ENCODE peak calls at places on chromosomes 1 and 21, in five cellular contexts. Q, D, P, E and J are unnamed samples.

GRCh38 chr1:43036457-43036827 is 77.8 kb upstream of the SLC2A1 start:
- DNase-seq in Q (no peak), D (no peak), P (no peak), E (no peak), J (no peak)

GRCh38 chr1:95118019-95118499 is 904 bp downstream of the TLCD4 start:
- DNase-seq in Q (no peak), D (no peak), P (no peak), E (peak; percentile 5), J (no peak)

GRCh38 chr21:45460611-45461368 is 55.8 kb downstream of the COL18A1 start:
- DNase-seq in Q (no peak), D (no peak), P (no peak), E (no peak), J (no peak)

GRCh38 chr1:218886472-218886871 is 287.2 kb upstream of the LYPLAL1 start:
- DNase-seq in Q (peak; percentile 75), D (no peak), P (no peak), E (peak; percentile 27), J (no peak)

GRCh38 chr1:240806201-240806745 is 194.3 kb upstream of the GREM2 start:
- DNase-seq in Q (no peak), D (no peak), P (no peak), E (no peak), J (no peak)

GRCh38 chr1:149844096-149844495 is 55.3 kb upstream of the BOLA1 start:
- DNase-seq in Q (no peak), D (no peak), P (no peak), E (peak; percentile 4), J (no peak)

GRCh38 chr1:183870351-183871077 is 65.6 kb downstream of the RGL1 start:
- DNase-seq in Q (peak; percentile 92), D (no peak), P (no peak), E (no peak), J (no peak)

GRCh38 chr1:151406176-151406575 is 6.8 kb downstream of the PSMB4 start:
- DNase-seq in Q (no peak), D (no peak), P (no peak), E (no peak), J (no peak)

GRCh38 chr1:161020573-161021167 is at the start of gene F11R:
- DNase-seq in Q (no peak), D (no peak), P (peak; percentile 60), E (peak; percentile 45), J (no peak)

GRCh38 chr21:44930543-44930981 is 9.3 kb upstream of the SLX9 start:
- DNase-seq in Q (no peak), D (no peak), P (no peak), E (no peak), J (no peak)

GRCh38 chr1:59018860-59019259 is 235.0 kb upstream of the JUN start:
- DNase-seq in Q (no peak), D (no peak), P (no peak), E (no peak), J (no peak)

GRCh38 chr1:228082975-228083870 is 715 bp downstream of the ARF1 start:
- DNase-seq in Q (peak; percentile 87), D (no peak), P (peak; percentile 63), E (peak; percentile 44), J (no peak)

GRCh38 chr1:172344444-172344843 is 76.0 kb upstream of the C1orf105 start:
- DNase-seq in Q (no peak), D (no peak), P (no peak), E (no peak), J (no peak)

GRCh38 chr1:229248821-229249817 is 21.8 kb upstream of the RAB4A start:
- DNase-seq in Q (no peak), D (no peak), P (no peak), E (no peak), J (no peak)

GRCh38 chr1:13462682-13463081 is 51.1 kb downstream of the LRRC38 start:
- DNase-seq in Q (no peak), D (no peak), P (no peak), E (no peak), J (no peak)

DNA sequence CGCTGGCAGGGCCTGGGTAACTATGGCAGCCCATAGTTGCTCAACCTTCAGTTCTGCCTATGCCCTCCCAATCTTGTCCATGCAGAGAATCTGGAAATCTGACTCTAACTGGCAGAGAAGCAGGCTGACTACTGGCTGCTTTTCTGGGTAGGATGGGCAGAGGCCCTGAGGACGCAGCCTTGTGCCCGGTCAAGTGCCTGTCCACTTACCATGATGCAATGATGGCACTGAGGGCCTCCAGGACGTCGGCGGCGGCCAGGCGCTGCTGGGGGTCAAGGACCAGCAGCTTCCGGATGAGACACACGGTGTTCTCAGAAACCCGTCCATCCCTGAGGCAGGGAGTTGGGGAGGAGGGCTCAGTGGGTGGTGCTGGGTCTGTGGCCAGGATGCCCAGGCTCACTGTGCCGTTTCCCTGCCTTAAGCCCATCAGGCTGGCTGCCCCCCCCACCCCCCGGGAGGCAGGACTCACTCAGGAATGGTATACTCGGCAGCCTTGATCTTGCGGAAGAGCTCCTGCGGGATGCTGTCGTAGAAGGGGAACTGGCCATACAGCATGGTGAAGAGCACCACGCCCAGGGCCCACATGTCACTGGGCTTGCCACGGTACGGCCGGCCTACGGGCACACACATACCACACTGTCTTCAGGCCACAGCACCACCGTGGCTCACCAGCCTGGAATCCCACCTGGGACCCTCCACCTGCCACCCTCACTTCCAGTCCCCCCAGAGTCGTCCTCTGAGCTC is 20.4 kb upstream of the EVA1B start:
- DNase-seq in Q (no peak), D (no peak), P (no peak), E (no peak), J (no peak)
- TF ChIP-seq POLR2AphosphoS5 in Q (no peak), D (no peak), P (no peak), E (no peak), J (no peak)

GRCh38 chr1:116915182-116915611 is 5.5 kb downstream of the PTGFRN start:
- DNase-seq in Q (peak; percentile 72), D (no peak), P (peak; percentile 69), E (peak; percentile 22), J (peak; percentile 83)
- TF ChIP-seq POLR2AphosphoS5 in Q (peak; percentile 80), D (no peak), P (no peak), E (peak; percentile 11), J (no peak)

GRCh38 chr1:30611741-30612309 is 111.6 kb downstream of the MATN1 start:
- DNase-seq in Q (no peak), D (no peak), P (no peak), E (no peak), J (peak; percentile 79)

GRCh38 chr1:30612666-30613065 is 110.7 kb downstream of the MATN1 start:
- DNase-seq in Q (no peak), D (no peak), P (no peak), E (no peak), J (no peak)

GRCh38 chr1:30610917-30611316 is 112.5 kb downstream of the MATN1 start:
- DNase-seq in Q (no peak), D (no peak), P (no peak), E (no peak), J (peak; percentile 54)

GRCh38 chr1:30607723-30608122 is 115.7 kb downstream of the MATN1 start:
- DNase-seq in Q (no peak), D (peak; percentile 12), P (no peak), E (no peak), J (peak; percentile 49)

GRCh38 chr1:30609336-30610280 is 113.8 kb downstream of the MATN1 start:
- DNase-seq in Q (no peak), D (no peak), P (no peak), E (no peak), J (peak; percentile 71)
- TF ChIP-seq POLR2AphosphoS5 in Q (no peak), D (no peak), P (no peak), E (no peak), J (no peak)

GRCh38 chr1:234582186-234582585 is 27.8 kb downstream of the IRF2BP2 start:
- DNase-seq in Q (no peak), D (no peak), P (no peak), E (no peak), J (peak; percentile 43)
- TF ChIP-seq POLR2AphosphoS5 in Q (no peak), D (no peak), P (peak; percentile 45), E (no peak), J (no peak)

DNA sequence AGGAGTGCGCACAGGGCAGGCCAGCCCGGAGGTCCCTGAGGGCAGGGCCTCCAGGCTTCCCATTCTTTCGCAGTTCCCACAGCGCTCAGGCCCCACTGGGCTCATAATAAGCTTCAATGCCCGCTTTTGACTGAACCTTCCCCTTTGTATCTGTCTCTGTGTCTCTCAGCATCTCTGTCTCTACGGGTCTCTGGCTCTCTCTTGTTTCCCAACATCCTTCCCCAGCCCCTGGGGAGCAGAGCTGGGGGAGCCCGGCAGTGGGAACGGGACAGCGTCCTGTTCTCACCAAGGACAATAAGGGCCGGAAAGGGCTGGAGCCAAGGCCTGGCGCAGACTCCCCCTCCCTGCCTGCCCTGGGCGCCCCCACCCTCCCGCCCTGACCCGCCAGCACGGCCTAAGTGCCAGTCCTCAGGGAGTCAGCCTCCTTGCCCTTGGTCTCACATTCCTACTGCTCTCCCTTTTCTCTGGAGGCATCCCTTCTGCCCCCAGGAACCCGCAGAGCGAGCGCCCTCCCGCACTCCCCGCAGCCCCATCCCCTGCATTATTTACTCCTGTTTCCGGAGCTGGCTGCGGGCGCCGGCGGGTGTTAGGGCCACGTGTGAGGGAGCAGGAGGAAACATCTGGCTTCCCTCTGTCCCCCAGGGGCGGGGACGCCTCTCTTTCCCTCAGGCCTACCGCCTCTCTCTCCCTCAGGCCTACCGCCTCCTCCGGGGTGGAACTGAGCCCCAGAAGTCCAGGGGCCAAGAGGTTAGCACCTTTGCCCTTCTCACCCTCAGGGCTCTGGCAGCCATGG is 6.5 kb downstream of the KRTCAP2 start:
- DNase-seq in Q (peak; percentile 89), D (no peak), P (no peak), E (no peak), J (peak; percentile 77)
- TF ChIP-seq POLR2AphosphoS5 in Q (no peak), D (no peak), P (no peak), E (no peak), J (peak; percentile 47)